ENCODE peak calls at places on chromosomes 6 and 20, in seven cellular contexts. V is CD4-positive, alpha-beta memory T cell; Q is thoracic aorta; B is HL-60; F is astrocyte of the spinal cord; H is foreskin fibroblast; N is GM12865. K is an unnamed sample.

GRCh38 chr6:92270365-92270764 is 1149.0 kb downstream of the EPHA7 start:
- DNase-seq in B (no peak), Q (no peak), H (no peak), N (no peak), F (no peak), V (no peak), K (no peak)

GRCh38 chr20:10909803-10910202 is 236.0 kb upstream of the JAG1 start:
- DNase-seq in V (no peak), H (no peak), Q (no peak), B (no peak), N (no peak), F (no peak), K (no peak)

GRCh38 chr6:144897441-144897921 is 612.3 kb downstream of the UTRN start:
- DNase-seq in N (no peak), V (no peak), F (peak), H (peak), B (no peak), Q (no peak), K (no peak)

GRCh38 chr6:24855389-24856245 is 56.9 kb upstream of the ARMH2 start:
- DNase-seq in Q (no peak), V (peak), F (peak), N (peak), H (peak), B (peak), K (peak)

GRCh38 chr6:42099340-42100028 is 42.9 kb downstream of the C6orf132 start:
- DNase-seq in H (peak), N (no peak), B (no peak), F (peak), Q (no peak), V (no peak), K (no peak)

GRCh38 chr20:1666802-1667201 is 9.2 kb upstream of the SIRPG start:
- DNase-seq in H (no peak), N (no peak), B (no peak), Q (no peak), V (no peak), F (no peak), K (no peak)

GRCh38 chr6:33577106-33577535 is 3.0 kb downstream of the BAK1 start:
- DNase-seq in F (no peak), H (no peak), Q (no peak), B (peak), V (no peak), N (no peak), K (no peak)

GRCh38 chr6:157099912-157100593 is 223.3 kb downstream of the TMEM242 start:
- DNase-seq in V (peak), Q (no peak), N (peak), H (no peak), F (no peak), B (peak), K (peak)

GRCh38 chr6:44431118-44431725 is 43.7 kb downstream of the CDC5L start:
- DNase-seq in V (peak), F (peak), B (peak), H (peak), Q (no peak), N (peak), K (peak)

GRCh38 chr20:63084563-63084927 is 77.8 kb upstream of the BHLHE23 start:
- DNase-seq in F (no peak), B (no peak), Q (no peak), V (no peak), H (no peak), N (no peak), K (no peak)

GRCh38 chr6:7257521-7258230 is 55.3 kb downstream of the SSR1 start:
- DNase-seq in B (no peak), H (no peak), Q (no peak), F (no peak), N (no peak), V (no peak), K (no peak)

GRCh38 chr6:7258231-7258763 is 54.7 kb downstream of the SSR1 start:
- DNase-seq in B (no peak), N (no peak), Q (no peak), H (no peak), V (no peak), F (no peak), K (no peak)

GRCh38 chr6:7255918-7256317 is 57.1 kb downstream of the SSR1 start:
- DNase-seq in B (no peak), Q (no peak), F (no peak), N (no peak), V (no peak), H (no peak), K (no peak)

GRCh38 chr6:7254980-7255825 is 57.8 kb downstream of the SSR1 start:
- DNase-seq in V (no peak), F (no peak), N (no peak), B (peak), H (no peak), Q (no peak), K (no peak)

DNA sequence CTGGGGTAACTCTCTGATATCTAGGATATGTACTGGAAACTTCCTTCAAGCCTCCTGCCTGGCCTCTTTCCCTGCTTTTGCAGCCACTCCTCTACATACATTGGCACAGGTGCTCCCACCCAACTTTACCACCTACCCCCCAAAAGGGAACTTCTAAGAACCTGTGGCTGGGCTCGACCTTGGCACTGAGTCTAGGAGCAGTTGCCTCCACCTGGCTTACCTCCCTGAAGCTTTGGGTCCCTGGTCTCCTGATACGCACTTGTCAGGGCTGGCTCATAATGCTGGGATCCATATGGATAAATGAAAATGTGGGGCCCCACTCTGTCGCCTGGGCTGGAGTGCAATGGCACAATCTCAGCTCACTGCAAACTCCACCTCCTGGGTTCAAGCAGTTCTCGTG is 56.2 kb downstream of the SSR1 start:
- DNase-seq in H (no peak), B (no peak), N (no peak), V (no peak), F (no peak), Q (no peak), K (no peak)
- H3K4me3 ChIP-seq in H (no peak), B (no peak), N (no peak), V (no peak), F (no peak), Q (no peak), K (no peak)

DNA sequence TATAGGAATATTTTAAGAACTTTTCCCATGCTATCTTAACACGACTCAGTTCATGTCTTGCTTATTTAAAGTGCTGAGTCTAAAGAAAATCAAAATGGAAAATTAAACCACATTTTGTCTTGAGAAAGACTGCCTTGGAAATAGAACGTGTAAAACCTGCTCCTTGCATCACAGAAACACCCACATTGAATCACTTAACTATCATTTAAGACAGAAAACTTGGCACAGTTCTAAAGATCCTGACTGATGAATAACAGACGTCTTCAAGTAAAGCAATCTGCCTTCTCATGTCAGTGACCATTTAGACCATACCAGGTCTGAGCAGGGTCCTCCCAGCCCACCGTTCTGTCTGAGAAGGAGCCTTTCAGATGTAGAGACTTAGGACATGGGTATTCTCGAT is 7.4 kb downstream of the PERP start:
- DNase-seq in F (peak), Q (no peak), N (no peak), V (no peak), B (no peak), H (peak), K (no peak)
- H3K4me3 ChIP-seq in F (no peak), Q (no peak), N (no peak), V (no peak), B (no peak), H (no peak), K (no peak)

GRCh38 chr20:45373353-45374100 is 4.6 kb downstream of the TP53TG5 start:
- DNase-seq in V (peak), H (peak), B (no peak), N (peak), Q (peak), F (peak), K (peak)
- H3K4me3 ChIP-seq in V (peak), H (peak), B (no peak), N (peak), Q (peak), F (peak), K (peak)

DNA sequence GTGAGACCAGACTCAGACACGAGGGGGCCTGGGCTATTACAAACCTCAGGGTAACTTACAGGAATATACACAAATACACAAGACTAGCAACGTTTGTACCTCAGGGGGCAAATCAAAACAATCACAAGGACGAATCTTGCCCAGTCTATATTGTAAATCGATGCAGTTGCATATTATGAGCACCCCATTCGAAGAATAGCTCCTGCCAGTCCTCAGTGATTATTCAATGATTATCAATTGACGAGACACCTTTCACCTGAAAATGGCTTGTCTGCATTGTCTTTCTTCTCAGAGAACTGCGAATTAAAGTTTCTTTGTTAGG is 24.6 kb upstream of the MAP3K7 start:
- DNase-seq in B (no peak), Q (no peak), H (no peak), F (no peak), N (no peak), V (no peak), K (no peak)
- H3K4me3 ChIP-seq in B (peak), Q (peak), H (peak), F (peak), N (peak), V (peak), K (peak)

GRCh38 chr20:3765171-3765887 is 2.2 kb downstream of the ADISSP start:
- DNase-seq in H (no peak), B (no peak), Q (no peak), V (no peak), N (no peak), F (no peak), K (no peak)
- H3K4me3 ChIP-seq in H (no peak), B (peak), Q (no peak), V (no peak), N (no peak), F (no peak), K (no peak)

GRCh38 chr20:36541227-36542018 is at the start of gene MYL9:
- DNase-seq in F (peak), H (peak), Q (peak), N (peak), V (no peak), B (no peak), K (no peak)

GRCh38 chr20:36540551-36541211 is 638 bp upstream of the MYL9 start:
- DNase-seq in V (no peak), N (no peak), B (no peak), H (no peak), F (no peak), Q (no peak), K (no peak)

GRCh38 chr20:36543187-36544133 is 2.1 kb downstream of the MYL9 start:
- DNase-seq in V (no peak), H (peak), Q (peak), F (peak), B (no peak), N (no peak), K (no peak)

GRCh38 chr20:36542516-36543186 is 1.3 kb downstream of the MYL9 start:
- DNase-seq in V (no peak), H (no peak), N (no peak), B (no peak), F (no peak), Q (no peak), K (no peak)

GRCh38 chr20:36542019-36542488 is 735 bp downstream of the MYL9 start:
- DNase-seq in H (peak), N (no peak), V (no peak), Q (no peak), B (no peak), F (no peak), K (no peak)
- H3K4me3 ChIP-seq in H (peak), N (no peak), V (no peak), Q (peak), B (no peak), F (peak), K (peak)

GRCh38 chr6:135088818-135089809 is 34.5 kb upstream of the HBS1L start:
- DNase-seq in N (peak), H (peak), F (peak), V (peak), B (peak), Q (no peak), K (peak)
- H3K4me3 ChIP-seq in N (peak), H (peak), F (no peak), V (peak), B (peak), Q (no peak), K (peak)

GRCh38 chr6:135993321-135993720 is 141.8 kb downstream of the PDE7B start:
- DNase-seq in H (no peak), B (no peak), V (no peak), N (no peak), F (no peak), Q (no peak), K (no peak)

GRCh38 chr6:135996668-135997067 is 145.2 kb downstream of the PDE7B start:
- DNase-seq in B (no peak), Q (no peak), V (no peak), H (no peak), F (no peak), N (no peak), K (no peak)

GRCh38 chr6:135999393-135999792 is 147.9 kb downstream of the PDE7B start:
- DNase-seq in F (no peak), B (no peak), N (no peak), V (no peak), Q (no peak), H (no peak), K (no peak)

GRCh38 chr6:135992739-135993138 is 141.2 kb downstream of the PDE7B start:
- DNase-seq in H (no peak), V (no peak), Q (no peak), B (no peak), F (no peak), N (no peak), K (no peak)

DNA sequence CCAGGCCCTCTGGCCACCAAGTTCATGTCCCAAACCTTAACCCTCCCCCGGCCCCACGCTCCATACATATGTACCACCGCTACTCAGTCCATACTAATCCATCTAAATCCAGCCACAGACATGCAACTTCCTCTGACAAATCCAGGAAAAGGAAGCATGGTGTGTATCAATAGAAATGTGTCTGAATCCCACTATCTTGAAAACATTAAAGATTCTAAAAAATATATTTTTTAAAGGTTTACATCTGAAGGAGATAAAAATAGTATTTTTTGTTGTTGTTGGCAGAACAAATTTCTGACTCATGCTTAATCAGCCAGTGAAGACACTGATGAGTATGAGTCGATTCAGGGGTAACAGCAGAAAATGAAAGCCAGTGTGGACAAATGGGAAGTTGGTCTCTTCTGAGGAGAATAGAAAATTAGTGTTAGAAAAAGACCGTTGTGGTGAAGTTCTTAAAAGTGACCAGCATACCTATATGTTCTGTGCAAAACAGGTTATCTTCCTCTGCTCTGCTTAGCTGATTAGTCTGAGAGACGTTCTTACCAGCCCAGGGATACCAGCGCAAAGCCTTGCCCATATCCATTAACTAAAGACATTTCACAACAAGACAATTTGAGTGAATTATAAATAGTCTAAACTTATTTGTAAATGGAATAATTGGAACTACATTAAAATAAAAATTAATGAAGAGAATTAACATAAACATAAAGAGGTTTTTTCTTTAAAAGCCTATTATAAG is 143.8 kb downstream of the PDE7B start:
- DNase-seq in B (peak), F (peak), N (no peak), V (no peak), H (peak), Q (no peak), K (no peak)
- H3K4me3 ChIP-seq in B (no peak), F (no peak), N (no peak), V (no peak), H (no peak), Q (no peak), K (no peak)